ENCODE peak calls at places on chromosomes 4 and X, in four cellular contexts. N is CD4-positive, alpha-beta memory T cell; Q is body of pancreas; V is psoas muscle. Z is an unnamed sample. For H3K4me1, the result is how much of the 10 kb centered on the place peaks cover.

GRCh38 chr4:108060164-108060563 is 70.5 kb downstream of the HADH start:
- DNase-seq in Q (no peak), V (no peak), N (no peak), Z (no peak)

GRCh38 chr4:130901321-130901720 is 1805.4 kb downstream of the C4orf33 start:
- DNase-seq in V (no peak), N (no peak), Q (no peak), Z (no peak)

GRCh38 chrX:123590842-123591491 is 141.9 kb downstream of the THOC2 start:
- DNase-seq in Q (no peak), N (no peak), V (no peak), Z (no peak)

GRCh38 chr4:186191266-186192067 is at the start of gene CYP4V2:
- DNase-seq in N (peak), Q (peak), V (peak), Z (peak)

GRCh38 chr4:104896623-104897296 is 249.9 kb upstream of the TET2 start:
- DNase-seq in Q (no peak), V (no peak), N (no peak), Z (no peak)

GRCh38 chr4:135724426-135724825 is 1522.8 kb upstream of the PABPC4L start:
- DNase-seq in Q (no peak), N (no peak), V (no peak), Z (no peak)

GRCh38 chrX:10173331-10173900 is 16.6 kb downstream of the CLCN4 start:
- DNase-seq in Q (no peak), N (no peak), V (peak), Z (no peak)

GRCh38 chr4:3638080-3638715 is 106.0 kb upstream of the LRPAP1 start:
- DNase-seq in Q (no peak), N (no peak), V (no peak), Z (no peak)

GRCh38 chr4:87071401-87071800 is 136.6 kb downstream of the AFF1 start:
- DNase-seq in N (no peak), V (no peak), Q (peak), Z (no peak)

GRCh38 chr4:173539986-173540385 is 10.0 kb upstream of the HAND2 start:
- DNase-seq in N (no peak), V (no peak), Q (no peak), Z (no peak)

GRCh38 chrX:150240643-150240970 is 122.5 kb upstream of the MAMLD1 start:
- DNase-seq in Q (no peak), N (no peak), V (no peak), Z (no peak)

GRCh38 chr4:7192252-7193039 is at the start of gene SORCS2:
- DNase-seq in V (peak), Q (peak), N (peak), Z (no peak)

GRCh38 chr4:107592518-107592917 is 127.5 kb downstream of the PAPSS1 start:
- DNase-seq in Q (no peak), N (no peak), V (no peak), Z (no peak)

GRCh38 chr4:88908521-88908920 is 148.5 kb downstream of the FAM13A start:
- DNase-seq in Q (no peak), N (no peak), V (no peak), Z (no peak)

GRCh38 chr4:8853249-8853648 is 18.4 kb downstream of the HMX1 start:
- DNase-seq in N (no peak), Q (no peak), V (no peak), Z (no peak)

GRCh38 chr4:142406917-142407501 is 439.1 kb downstream of the INPP4B start:
- DNase-seq in Q (no peak), N (peak), V (no peak), Z (no peak)

GRCh38 chr4:109702950-109703663 is at the start of gene CASP6:
- DNase-seq in Q (peak), V (peak), N (peak), Z (peak)

GRCh38 chrX:47218280-47218919 is at the start of gene CDK16:
- DNase-seq in Q (peak), N (peak), V (peak), Z (peak)

GRCh38 chrX:39195156-39195555 is 393.9 kb downstream of the MID1IP1 start:
- DNase-seq in N (no peak), V (no peak), Q (peak), Z (no peak)

GRCh38 chr4:140098481-140099132 is 55.4 kb downstream of the MAML3 start:
- DNase-seq in Q (no peak), N (no peak), V (no peak), Z (no peak)

GRCh38 chrX:49915352-49916222 is 6.8 kb upstream of the CLCN5 start:
- DNase-seq in N (peak), V (no peak), Q (peak), Z (peak)

GRCh38 chr4:144658908-144659307 is 13.0 kb downstream of the HHIP start:
- DNase-seq in Q (no peak), N (no peak), V (no peak), Z (no peak)
- H3K4me1 ChIP-seq in Q (under half), N (under half), V (under half), Z (under half)

GRCh38 chr4:86034616-86035015 is 325.2 kb downstream of the MAPK10 start:
- DNase-seq in N (no peak), V (no peak), Q (no peak), Z (no peak)

GRCh38 chr4:86035688-86036087 is 324.2 kb downstream of the MAPK10 start:
- DNase-seq in N (no peak), Q (no peak), V (no peak), Z (no peak)

GRCh38 chr4:86031927-86032326 is 327.9 kb downstream of the MAPK10 start:
- DNase-seq in Q (no peak), N (no peak), V (no peak), Z (no peak)

GRCh38 chr4:86032476-86033022 is 327.3 kb downstream of the MAPK10 start:
- DNase-seq in V (peak), N (no peak), Q (no peak), Z (no peak)

DNA sequence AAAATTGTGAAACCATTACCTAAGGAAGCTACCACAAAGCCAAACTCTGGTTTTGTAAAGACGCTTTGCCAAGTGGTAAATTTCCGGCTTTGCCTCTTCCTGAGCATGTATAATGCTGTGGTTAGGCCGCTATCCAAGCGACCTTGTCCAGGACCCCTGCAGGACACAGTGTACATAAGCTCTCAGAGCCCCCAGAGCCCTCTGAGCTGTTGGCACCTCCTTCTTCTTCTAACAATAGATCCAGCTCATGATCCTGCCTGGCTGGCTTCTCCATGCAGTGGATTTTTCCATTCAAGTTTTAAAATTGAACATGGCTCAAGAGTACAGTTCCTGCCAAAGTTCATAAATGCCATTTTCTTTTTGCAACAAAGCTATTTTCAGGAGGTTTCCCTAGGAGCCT is 326.7 kb downstream of the MAPK10 start:
- DNase-seq in V (peak), Q (no peak), N (no peak), Z (peak)
- H3K4me1 ChIP-seq in V (under half), Q (under half), N (under half), Z (under half)

DNA sequence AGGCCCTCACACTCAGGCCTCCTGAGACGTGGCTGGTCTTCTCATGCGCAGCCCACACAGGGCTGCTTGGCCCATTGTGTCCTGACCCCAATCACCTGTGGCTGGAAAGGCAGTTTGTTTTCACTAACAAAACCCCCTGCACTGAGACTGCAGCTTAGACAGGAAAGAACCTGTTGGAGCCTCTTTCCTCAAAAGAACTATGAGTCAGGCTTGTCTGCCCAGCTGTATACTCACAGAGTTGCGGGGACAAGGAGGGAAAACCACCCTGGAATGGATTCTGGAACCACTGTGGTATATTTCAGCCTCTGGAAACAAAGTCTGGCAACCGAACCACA is 5.2 kb upstream of the TMEM156 start:
- DNase-seq in Q (no peak), N (no peak), V (no peak), Z (no peak)
- H3K4me1 ChIP-seq in Q (under half), N (under half), V (under half), Z (under half)

DNA sequence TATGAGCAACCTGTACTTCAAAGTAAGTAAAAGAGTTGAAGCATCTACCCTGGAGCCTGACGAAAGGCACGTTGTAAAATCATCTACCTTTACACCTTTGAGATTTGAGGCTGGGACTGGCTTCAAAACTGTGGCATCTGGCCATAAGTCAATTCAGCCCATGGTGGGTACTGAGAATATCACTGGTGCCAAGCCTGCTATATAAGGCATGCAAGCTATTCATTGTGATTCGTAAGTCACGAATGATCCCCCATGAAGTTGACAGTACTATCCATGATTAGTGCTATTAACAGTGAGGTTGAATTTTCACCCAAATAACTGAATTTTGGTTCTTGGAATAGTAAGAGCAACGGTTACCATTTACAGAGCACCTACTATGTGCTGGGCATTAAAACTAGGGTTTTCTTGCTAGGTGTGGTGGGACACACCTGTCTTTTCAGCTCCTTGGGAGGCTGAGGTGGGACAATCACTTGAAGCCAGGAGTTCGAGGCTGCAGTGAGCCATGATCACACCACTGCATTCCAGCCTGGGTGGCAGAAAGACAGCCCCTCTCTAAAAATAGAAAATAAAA is 39.8 kb downstream of the IRF2 start:
- DNase-seq in N (no peak), V (no peak), Q (no peak), Z (no peak)
- H3K4me1 ChIP-seq in N (under half), V (under half), Q (under half), Z (under half)

GRCh38 chrX:2401201-2401589 is 99.6 kb downstream of the DHRSX start:
- DNase-seq in Q (no peak), V (no peak), N (no peak), Z (no peak)

GRCh38 chrX:2398341-2398656 is 102.5 kb downstream of the DHRSX start:
- DNase-seq in V (no peak), N (no peak), Q (no peak), Z (no peak)

GRCh38 chrX:2401590-2402360 is 99.0 kb downstream of the DHRSX start:
- DNase-seq in V (peak), N (no peak), Q (peak), Z (no peak)

GRCh38 chrX:2404816-2405215 is 96.0 kb downstream of the DHRSX start:
- DNase-seq in Q (no peak), V (no peak), N (no peak), Z (no peak)

DNA sequence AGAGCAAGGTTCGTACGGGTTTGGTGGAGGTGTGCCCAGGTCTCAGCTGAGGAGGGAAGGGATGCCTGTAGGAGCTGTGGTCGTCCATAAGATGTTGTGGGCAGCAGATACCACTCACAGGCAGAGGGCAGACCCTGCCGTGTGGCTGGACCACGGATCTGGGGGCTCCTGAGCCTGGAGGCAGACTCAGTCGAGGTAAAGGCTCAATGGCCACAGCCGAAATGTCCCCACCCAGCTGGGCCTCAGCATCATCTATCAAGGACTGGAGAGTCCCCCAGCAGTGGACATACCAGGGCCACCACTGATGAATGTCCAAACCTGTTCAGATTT is 98.5 kb downstream of the DHRSX start:
- DNase-seq in V (no peak), Q (no peak), N (no peak), Z (no peak)
- H3K4me1 ChIP-seq in V (under half), Q (under half), N (under half), Z (under half)

DNA sequence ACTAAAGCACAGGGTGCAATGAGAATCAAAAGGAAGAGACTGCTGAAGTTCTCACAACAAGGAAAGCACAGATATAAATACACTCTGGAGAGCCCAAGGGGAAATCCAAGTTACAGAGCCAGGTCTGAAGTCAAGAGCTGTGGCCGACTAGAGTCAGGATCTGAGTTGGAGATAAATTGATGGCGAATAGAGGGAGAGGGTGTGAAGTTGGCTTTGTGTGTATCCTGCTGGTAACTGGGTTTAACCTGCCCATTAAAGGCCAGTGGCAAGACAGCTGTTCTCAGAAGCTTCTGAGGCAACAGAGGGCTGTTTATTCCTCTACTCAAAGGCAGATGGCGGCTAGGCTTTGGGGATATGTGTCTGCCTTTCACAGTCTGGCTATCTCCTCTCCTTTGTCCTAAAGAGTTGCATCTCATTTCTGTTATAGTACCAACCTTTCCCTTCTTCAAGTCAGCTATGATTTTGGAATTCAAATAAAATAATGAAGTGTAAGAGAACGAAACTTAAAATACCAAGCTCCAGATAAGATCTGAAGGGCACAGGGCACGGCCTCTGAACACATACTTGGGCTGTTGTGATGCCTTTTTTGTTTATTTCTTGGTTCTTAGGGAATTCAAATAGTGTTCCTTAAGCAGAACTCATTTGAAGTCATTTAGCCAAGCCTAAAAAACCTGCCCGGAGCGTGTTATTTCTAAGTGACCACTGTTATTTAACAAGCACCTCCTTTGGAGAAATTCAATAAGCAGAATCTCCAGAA is 142.1 kb downstream of the APBB2 start:
- DNase-seq in N (no peak), Q (no peak), V (no peak), Z (no peak)
- H3K4me1 ChIP-seq in N (under half), Q (under half), V (under half), Z (under half)

GRCh38 chr4:115356176-115356575 is 242.8 kb upstream of the NDST4 start:
- DNase-seq in V (no peak), Q (no peak), N (no peak), Z (no peak)
- H3K4me1 ChIP-seq in V (under half), Q (under half), N (under half), Z (under half)

GRCh38 chrX:40471965-40472648 is 108.7 kb upstream of the ATP6AP2 start:
- DNase-seq in N (no peak), V (no peak), Q (peak), Z (peak)
- H3K4me1 ChIP-seq in N (under half), V (under half), Q (under half), Z (under half)